ENCODE peak calls at places on chromosomes 6 and 20, in nine cellular contexts. Y, J, Z, C, V, W, G, H and I are unnamed samples.

GRCh38 chr6:39926668-39927067 is 7.6 kb downstream of the MOCS1 start:
- DNase-seq in Y (no peak), G (no peak), C (no peak), H (no peak), J (no peak), V (peak), W (no peak), Z (peak), I (no peak)

GRCh38 chr6:5832621-5833107 is 174.1 kb downstream of the NRN1 start:
- DNase-seq in H (no peak), W (no peak), J (no peak), V (no peak), G (no peak), Y (no peak), C (no peak), Z (no peak), I (no peak)

GRCh38 chr20:62156592-62157386 is 13.2 kb downstream of the SS18L1 start:
- DNase-seq in W (peak), V (peak), G (no peak), Z (peak), H (peak), Y (peak), J (peak), C (peak), I (peak)

GRCh38 chr6:33317418-33317667 is 201 bp downstream of the ZBTB22 start:
- DNase-seq in V (no peak), Y (no peak), C (no peak), Z (no peak), G (no peak), H (no peak), W (no peak), J (no peak), I (peak)

GRCh38 chr6:99606670-99607415 is at the start of gene PRDM13:
- DNase-seq in J (peak), Y (no peak), G (no peak), V (no peak), Z (no peak), W (no peak), H (no peak), C (no peak), I (no peak)

GRCh38 chr6:34147906-34148701 is 2.2 kb upstream of the GRM4 start:
- DNase-seq in W (no peak), H (no peak), C (no peak), Y (no peak), V (no peak), J (peak), G (no peak), Z (no peak), I (no peak)

GRCh38 chr6:109381007-109381746 is 1.1 kb downstream of the CD164 start:
- DNase-seq in Z (peak), V (peak), H (no peak), G (peak), C (no peak), Y (peak), W (no peak), J (no peak), I (no peak)

GRCh38 chr6:3176562-3177355 is 19.4 kb upstream of the TUBB2A start:
- DNase-seq in C (peak), W (peak), Y (peak), H (peak), V (peak), J (no peak), Z (peak), G (peak), I (no peak)

GRCh38 chr20:60680554-60680953 is 571.5 kb upstream of the CDH4 start:
- DNase-seq in Y (no peak), H (no peak), V (no peak), W (no peak), G (no peak), J (no peak), Z (no peak), C (no peak), I (no peak)

GRCh38 chr20:53734006-53734688 is 140.5 kb upstream of the ZNF217 start:
- DNase-seq in W (no peak), G (no peak), Z (no peak), Y (no peak), C (no peak), H (no peak), J (no peak), V (peak), I (no peak)

GRCh38 chr20:461254-462198 is 807 bp downstream of the TBC1D20 start:
- DNase-seq in J (peak), W (peak), Z (peak), H (peak), G (peak), Y (peak), C (peak), V (peak), I (peak)

GRCh38 chr6:13695217-13695616 is 16.4 kb downstream of the RANBP9 start:
- DNase-seq in Z (no peak), Y (peak), J (no peak), V (peak), G (peak), C (no peak), W (no peak), H (no peak), I (no peak)

GRCh38 chr20:4916991-4917881 is 84.1 kb downstream of the SLC23A2 start:
- DNase-seq in C (peak), Z (no peak), Y (peak), J (no peak), W (no peak), H (peak), V (peak), G (peak), I (no peak)

GRCh38 chr20:51650685-51651134 is 108.2 kb upstream of the NFATC2 start:
- DNase-seq in Y (peak), J (peak), C (peak), H (peak), Z (no peak), V (peak), W (no peak), G (peak), I (no peak)

GRCh38 chr6:158018851-158019361 is 37.2 kb downstream of the SYNJ2 start:
- DNase-seq in J (no peak), H (peak), V (peak), W (no peak), Z (no peak), C (peak), Y (peak), G (peak), I (no peak)

GRCh38 chr6:127464161-127464880 is 5.1 kb upstream of the KIAA0408 start:
- DNase-seq in W (no peak), Y (peak), H (peak), J (no peak), Z (no peak), G (peak), V (peak), C (peak), I (no peak)

GRCh38 chr6:41594326-41594725 is 43.9 kb upstream of the MDFI start:
- DNase-seq in Y (no peak), V (peak), W (no peak), J (no peak), H (no peak), C (no peak), G (no peak), Z (no peak), I (no peak)

GRCh38 chr6:12371641-12372146 is 81.5 kb downstream of the EDN1 start:
- DNase-seq in V (peak), J (no peak), H (no peak), C (peak), G (peak), Z (no peak), W (no peak), Y (peak), I (no peak)

GRCh38 chr20:58592076-58592695 is 58.9 kb upstream of the STX16 start:
- DNase-seq in G (no peak), Z (no peak), C (no peak), H (no peak), J (no peak), V (no peak), Y (no peak), W (no peak), I (no peak)

GRCh38 chr20:44142416-44142815 is 44.6 kb downstream of the JPH2 start:
- DNase-seq in G (peak), C (peak), Y (peak), H (peak), J (no peak), V (peak), Z (no peak), W (no peak), I (no peak)

GRCh38 chr20:58640446-58640845 is 10.6 kb upstream of the STX16 start:
- DNase-seq in Y (peak), W (no peak), G (peak), H (peak), V (peak), J (no peak), C (peak), Z (no peak), I (no peak)